ENCODE peak calls at places on chromosomes 6 and 20, in five cellular contexts. I is H1, O is IMR-90, H is HepG2, G is K562. P is an unnamed sample.

GRCh38 chr6:167998206-167998605 is 735 bp downstream of the KIF25 start:
- DNase-seq in O (no peak), I (no peak), H (no peak), G (no peak), P (no peak)

GRCh38 chr6:168278904-168279303 is 40.7 kb downstream of the DACT2 start:
- DNase-seq in O (no peak), I (no peak), G (no peak), H (no peak), P (no peak)

GRCh38 chr6:138509371-138509770 is 10.1 kb upstream of the NHSL1 start:
- DNase-seq in H (peak), G (peak), I (no peak), O (peak), P (peak)

GRCh38 chr6:146361367-146361924 is 182.2 kb upstream of the RAB32 start:
- DNase-seq in O (no peak), G (no peak), H (no peak), I (no peak), P (no peak)

GRCh38 chr6:54992789-54993188 is 146.2 kb downstream of the FAM83B start:
- DNase-seq in G (no peak), I (no peak), H (peak), O (peak), P (no peak)

GRCh38 chr6:43636312-43636667 is 650 bp downstream of the MAD2L1BP start:
- DNase-seq in O (peak), H (no peak), I (no peak), G (no peak), P (no peak)

GRCh38 chr6:108621117-108621516 is 60.4 kb downstream of the FOXO3 start:
- DNase-seq in G (no peak), I (peak), H (no peak), O (peak), P (no peak)

GRCh38 chr6:12849420-12850200 is 133.0 kb downstream of the PHACTR1 start:
- DNase-seq in O (no peak), G (no peak), I (no peak), H (no peak), P (no peak)

GRCh38 chr6:25582101-25582500 is 69.9 kb upstream of the SCGN start:
- DNase-seq in G (no peak), H (no peak), O (no peak), I (no peak), P (no peak)

GRCh38 chr20:46563848-46564197 is 13.4 kb upstream of the OCSTAMP start:
- DNase-seq in I (no peak), H (no peak), G (no peak), O (no peak), P (no peak)

GRCh38 chr6:109978174-109979032 is at the start of gene GPR6:
- DNase-seq in O (peak), H (peak), G (peak), I (no peak), P (peak)

GRCh38 chr6:127053032-127053908 is 65.2 kb upstream of the RSPO3 start:
- DNase-seq in G (no peak), I (no peak), H (no peak), O (peak), P (no peak)

GRCh38 chr20:24589381-24589780 is 120.0 kb downstream of the SYNDIG1 start:
- DNase-seq in H (no peak), I (no peak), G (no peak), O (no peak), P (no peak)

GRCh38 chr6:168909288-168909687 is 344.4 kb downstream of the THBS2 start:
- DNase-seq in G (no peak), I (no peak), O (no peak), H (no peak), P (no peak)

GRCh38 chr20:62319346-62319909 is 16.6 kb downstream of the ADRM1 start:
- DNase-seq in G (no peak), O (no peak), I (no peak), H (no peak), P (no peak)

GRCh38 chr6:11919771-11920440 is 92.2 kb upstream of the HIVEP1 start:
- DNase-seq in G (no peak), I (no peak), H (no peak), O (no peak), P (no peak)

GRCh38 chr6:113187671-113188070 is 669.5 kb upstream of the MARCKS start:
- DNase-seq in I (no peak), H (no peak), G (no peak), O (peak), P (no peak)

GRCh38 chr6:26412954-26413353 is 10.9 kb downstream of the BTN3A1 start:
- DNase-seq in H (no peak), G (no peak), I (no peak), O (no peak), P (no peak)

GRCh38 chr6:134035823-134036296 is 16.6 kb downstream of the SLC2A12 start:
- DNase-seq in O (peak), H (peak), G (no peak), I (no peak), P (peak)

GRCh38 chr20:25733903-25734302 is 37.2 kb upstream of the ZNF337 start:
- DNase-seq in O (no peak), H (no peak), G (no peak), I (no peak), P (no peak)

GRCh38 chr6:47669684-47670515 is 28.5 kb upstream of the ADGRF4 start:
- DNase-seq in I (no peak), G (no peak), H (no peak), O (no peak), P (no peak)

GRCh38 chr6:26224547-26224912 is 137.3 kb downstream of the HFE start:
- DNase-seq in H (no peak), G (no peak), O (no peak), I (no peak), P (no peak)

GRCh38 chr20:38888059-38888831 is 38.0 kb upstream of the FAM83D start:
- DNase-seq in O (no peak), G (no peak), H (peak), I (no peak), P (no peak)

GRCh38 chr20:36461600-36462439 is 79.5 kb upstream of the MYL9 start:
- DNase-seq in G (peak), O (peak), I (no peak), H (no peak), P (no peak)

GRCh38 chr20:49427751-49428518 is 54.5 kb downstream of the KCNB1 start:
- DNase-seq in G (no peak), O (no peak), H (no peak), I (no peak), P (no peak)

GRCh38 chr6:89680551-89680950 is 42.0 kb upstream of the LYRM2 start:
- DNase-seq in G (no peak), H (no peak), I (no peak), O (no peak), P (no peak)

GRCh38 chr6:83853178-83853967 is at the start of gene RIPPLY2:
- DNase-seq in H (no peak), O (peak), G (no peak), I (peak), P (peak)

GRCh38 chr20:60529149-60529548 is 570.9 kb downstream of the CDH26 start:
- DNase-seq in O (no peak), H (no peak), G (no peak), I (no peak), P (no peak)

GRCh38 chr6:100664274-100665040 is 199.7 kb upstream of the SIM1 start:
- DNase-seq in H (no peak), G (peak), O (peak), I (no peak), P (peak)

GRCh38 chr6:99096186-99096585 is 148.4 kb upstream of the FBXL4 start:
- DNase-seq in H (no peak), I (no peak), G (no peak), O (no peak), P (no peak)

GRCh38 chr6:14682821-14683220 is 563.0 kb upstream of the JARID2 start:
- DNase-seq in O (peak), I (no peak), G (no peak), H (no peak), P (no peak)

GRCh38 chr6:54238407-54238806 is 69.8 kb upstream of the TINAG start:
- DNase-seq in I (no peak), H (no peak), G (no peak), O (peak), P (no peak)

GRCh38 chr6:170281331-170282292 is 9.3 kb downstream of the DLL1 start:
- DNase-seq in H (no peak), O (no peak), I (no peak), G (no peak), P (no peak)

GRCh38 chr20:63483834-63484233 is 11.4 kb upstream of the KCNQ2 start:
- DNase-seq in O (no peak), G (peak), I (no peak), H (no peak), P (no peak)

GRCh38 chr6:21188505-21189223 is 404.9 kb upstream of the SOX4 start:
- DNase-seq in I (no peak), O (no peak), G (no peak), H (peak), P (no peak)

GRCh38 chr6:21185849-21186478 is 407.6 kb upstream of the SOX4 start:
- DNase-seq in H (no peak), G (no peak), O (no peak), I (peak), P (no peak)

GRCh38 chr6:21189721-21190120 is 403.8 kb upstream of the SOX4 start:
- DNase-seq in H (no peak), O (no peak), I (no peak), G (no peak), P (no peak)

GRCh38 chr6:21187485-21187884 is 406.1 kb upstream of the SOX4 start:
- DNase-seq in I (no peak), O (no peak), H (no peak), G (no peak), P (no peak)

GRCh38 chr6:21186479-21187055 is 407.0 kb upstream of the SOX4 start:
- DNase-seq in G (no peak), I (no peak), H (no peak), O (peak), P (no peak)
- TF ChIP-seq MAFK in G (no peak), I (no peak), H (no peak), O (no peak), P (no peak)

GRCh38 chr20:33732166-33732970 is 572 bp downstream of the ZNF341 start:
- DNase-seq in G (peak), I (no peak), O (no peak), H (peak), P (peak)
- TF ChIP-seq MAFK in G (no peak), I (no peak), O (no peak), H (no peak), P (no peak)

GRCh38 chr6:140078552-140079126 is 704.2 kb upstream of the CITED2 start:
- DNase-seq in H (no peak), G (no peak), O (peak), I (no peak), P (no peak)

GRCh38 chr6:140076078-140076477 is 701.6 kb upstream of the CITED2 start:
- DNase-seq in O (no peak), H (no peak), I (no peak), G (no peak), P (no peak)

GRCh38 chr6:140073456-140073855 is 699.0 kb upstream of the CITED2 start:
- DNase-seq in I (no peak), H (no peak), O (peak), G (no peak), P (no peak)

GRCh38 chr6:140079328-140079727 is 704.9 kb upstream of the CITED2 start:
- DNase-seq in H (no peak), G (no peak), I (no peak), O (peak), P (no peak)

GRCh38 chr6:140077712-140078551 is 703.5 kb upstream of the CITED2 start:
- DNase-seq in G (no peak), O (peak), I (no peak), H (no peak), P (no peak)
- TF ChIP-seq MAFK in G (no peak), O (no peak), I (no peak), H (no peak), P (no peak)

GRCh38 chr20:50737352-50737751 is 6.0 kb downstream of the PARD6B start:
- DNase-seq in O (no peak), H (no peak), G (peak), I (no peak), P (peak)

GRCh38 chr20:50731930-50732690 is 730 bp downstream of the PARD6B start:
- DNase-seq in I (no peak), H (peak), O (no peak), G (no peak), P (peak)

GRCh38 chr20:50735813-50736212 is 4.4 kb downstream of the PARD6B start:
- DNase-seq in G (no peak), I (no peak), H (no peak), O (no peak), P (no peak)

GRCh38 chr20:50733644-50734349 is 2.4 kb downstream of the PARD6B start:
- DNase-seq in G (no peak), H (no peak), I (no peak), O (no peak), P (no peak)

DNA sequence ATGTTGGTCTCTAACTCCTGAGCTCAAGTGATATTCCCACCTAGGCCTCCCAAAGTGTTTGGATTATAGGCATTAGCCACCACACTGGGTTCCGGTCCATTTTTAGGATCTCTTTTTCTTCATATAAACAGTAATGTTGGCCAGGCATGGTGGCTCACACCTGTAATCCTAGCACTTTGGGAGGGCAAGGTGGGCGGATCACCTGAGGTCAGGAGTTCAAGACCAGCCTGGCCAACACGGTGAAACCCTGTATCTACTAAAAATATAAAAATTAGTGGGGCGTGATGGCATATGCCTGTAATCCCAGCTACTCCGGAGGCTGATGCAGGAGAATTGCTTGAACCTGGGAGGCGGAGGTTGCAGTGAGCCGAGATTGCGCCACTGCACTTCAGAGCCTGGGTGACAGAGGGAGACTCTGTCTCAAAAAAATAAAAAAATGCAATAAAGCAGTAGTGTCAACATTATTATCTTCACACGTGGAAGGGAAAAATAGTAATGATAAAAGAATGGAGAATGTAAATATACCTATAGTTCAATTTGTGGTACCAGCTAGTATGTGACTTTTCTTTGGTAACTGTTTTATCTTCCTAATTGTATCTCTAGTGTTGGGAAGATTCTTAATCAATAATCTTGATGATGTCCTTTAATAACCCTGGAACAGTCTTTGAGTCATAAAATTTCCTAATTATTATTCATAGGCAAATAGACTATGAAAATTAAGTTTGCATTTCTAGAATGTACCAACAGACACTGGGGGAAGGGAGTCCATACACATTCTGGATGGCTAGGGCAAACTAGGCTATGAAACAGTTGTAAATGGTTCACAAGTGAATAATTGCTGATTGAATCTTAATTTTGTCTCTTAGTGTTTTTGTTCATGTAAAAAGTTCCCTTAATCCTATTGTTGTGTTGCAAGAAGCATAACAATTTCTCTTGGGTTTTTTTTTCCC is 3.6 kb downstream of the PARD6B start:
- DNase-seq in H (no peak), G (no peak), I (no peak), O (no peak), P (no peak)
- TF ChIP-seq MAFK in H (peak), G (no peak), I (no peak), O (no peak), P (no peak)

DNA sequence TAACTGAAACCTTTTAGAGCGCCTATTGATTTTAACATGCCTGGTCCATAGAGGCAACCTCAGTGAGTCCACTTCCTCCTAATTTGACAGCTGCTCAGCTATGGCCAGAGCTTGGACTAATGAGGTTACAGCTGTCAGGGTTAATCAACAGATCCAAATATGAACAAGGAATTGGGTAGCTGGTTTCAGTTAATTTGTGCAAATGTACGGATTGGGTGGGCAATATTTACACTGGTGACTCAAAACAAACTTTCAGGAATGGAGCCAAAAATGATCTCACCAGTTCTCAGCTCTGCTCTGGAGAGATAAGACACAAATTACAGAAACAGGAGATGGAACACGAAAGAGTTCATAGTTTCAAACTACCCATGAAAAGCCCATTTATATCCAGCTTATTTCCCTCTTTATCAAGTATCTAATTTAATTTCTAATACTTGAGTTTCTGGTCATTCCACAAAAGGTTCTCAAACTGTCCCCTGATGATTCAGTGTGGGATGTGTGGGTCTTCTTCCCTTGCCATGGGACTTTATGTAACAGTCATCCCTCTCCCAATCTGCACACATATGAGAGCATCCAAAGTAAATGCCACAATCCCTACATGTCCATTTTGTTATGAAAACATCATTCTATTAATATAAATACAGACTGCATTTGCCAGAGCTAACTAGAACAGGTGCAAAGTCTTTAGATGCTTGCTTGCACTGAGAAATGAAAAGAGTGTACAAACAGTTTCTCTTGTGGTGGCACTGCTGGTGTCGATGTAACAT is 149.9 kb downstream of the RPS12 start:
- DNase-seq in O (peak), I (no peak), G (peak), H (peak), P (no peak)
- TF ChIP-seq MAFK in O (no peak), I (no peak), G (no peak), H (no peak), P (no peak)